ENCODE peak calls at places on chromosomes 4 and X, in four cellular contexts. A is GM13977, Y is AG10803, Q is EL. M is an unnamed sample.

GRCh38 chr4:33864290-33864859 is 2379.9 kb downstream of the ARAP2 start:
- DNase-seq in Y (no peak), A (no peak), Q (no peak), M (no peak)

GRCh38 chr4:132587626-132588025 is 561.5 kb upstream of the PCDH10 start:
- DNase-seq in Q (no peak), A (no peak), Y (no peak), M (no peak)

GRCh38 chr4:110902500-110902899 is 279.6 kb upstream of the PITX2 start:
- DNase-seq in A (no peak), Y (peak; percentile 75), Q (peak; percentile 26), M (no peak)

GRCh38 chr4:186132577-186133277 is 28.2 kb downstream of the FAM149A start:
- DNase-seq in A (no peak), Y (peak; percentile 3), Q (peak; percentile 29), M (peak; percentile 72)

GRCh38 chrX:22192419-22193086 is 80.2 kb upstream of the CBLL2 start:
- DNase-seq in Q (peak; percentile 57), Y (peak; percentile 51), A (peak; percentile 26), M (peak; percentile 52)

GRCh38 chr4:985123-985830 is 1.6 kb upstream of the IDUA start:
- DNase-seq in A (peak; percentile 90), Y (peak; percentile 48), Q (peak; percentile 62), M (no peak)

GRCh38 chr4:138967313-138967712 is 48.3 kb upstream of the NOCT start:
- DNase-seq in Q (no peak), Y (no peak), A (peak; percentile 54), M (no peak)

GRCh38 chr4:1379801-1380331 is 26.4 kb downstream of the NKX1-1 start:
- DNase-seq in Q (no peak), A (no peak), Y (no peak), M (no peak)

GRCh38 chrX:154411322-154411980 is at the start of gene TAFAZZIN:
- DNase-seq in Y (peak; percentile 53), A (peak; percentile 89), Q (peak; percentile 61), M (peak; percentile 82)

GRCh38 chr4:17385403-17385802 is 126.5 kb downstream of the QDPR start:
- DNase-seq in A (peak; percentile 17), Q (peak; percentile 63), Y (peak; percentile 44), M (peak; percentile 12)

GRCh38 chr4:90328558-90328957 is 201.4 kb downstream of the CCSER1 start:
- DNase-seq in Q (peak; percentile 3), Y (peak; percentile 0), A (no peak), M (peak; percentile 20)

GRCh38 chrX:102339312-102340298 is 92.6 kb downstream of the NXF2 start:
- DNase-seq in Y (no peak), A (no peak), Q (no peak), M (no peak)

GRCh38 chrX:153782324-153782723 is 1.5 kb downstream of the SRPK3 start:
- DNase-seq in Y (no peak), Q (no peak), A (no peak), M (no peak)

GRCh38 chr4:146032234-146032860 is 93.7 kb upstream of the ZNF827 start:
- DNase-seq in Q (no peak), Y (no peak), A (no peak), M (no peak)

GRCh38 chr4:169933531-169933930 is 92.7 kb downstream of the MFAP3L start:
- DNase-seq in A (no peak), Y (no peak), Q (no peak), M (no peak)

GRCh38 chr4:182799515-182800215 is 117.5 kb downstream of the DCTD start:
- DNase-seq in A (no peak), Q (no peak), Y (no peak), M (no peak)

GRCh38 chrX:118554511-118554910 is 58.9 kb downstream of the DOCK11 start:
- DNase-seq in Y (no peak), Q (no peak), A (no peak), M (no peak)

GRCh38 chrX:101257448-101258259 is 33.5 kb downstream of the TAF7L start:
- DNase-seq in Y (peak; percentile 7), Q (no peak), A (no peak), M (no peak)

GRCh38 chr4:167623241-167623572 is 388.9 kb upstream of the SPOCK3 start:
- DNase-seq in Q (no peak), A (no peak), Y (no peak), M (no peak)

GRCh38 chrX:119105826-119106225 is 21.8 kb downstream of the KIAA1210 start:
- DNase-seq in A (no peak), Q (peak; percentile 28), Y (peak; percentile 56), M (peak; percentile 65)

GRCh38 chr4:107908377-107908776 is 23.0 kb upstream of the CYP2U1 start:
- DNase-seq in Y (no peak), Q (no peak), A (no peak), M (no peak)

GRCh38 chrX:15737188-15737956 is 698 bp upstream of the CA5B start:
- DNase-seq in Q (no peak), Y (no peak), A (no peak), M (no peak)

GRCh38 chr4:144748814-144749555 is 103.0 kb downstream of the HHIP start:
- DNase-seq in Q (no peak), Y (no peak), A (no peak), M (no peak)

GRCh38 chr4:143021384-143021783 is 163.3 kb upstream of the USP38 start:
- DNase-seq in Q (no peak), A (peak; percentile 24), Y (no peak), M (no peak)

GRCh38 chrX:71622347-71623104 is 4.2 kb upstream of the CXCR3 start:
- DNase-seq in Q (peak; percentile 66), A (peak; percentile 56), Y (peak; percentile 81), M (peak; percentile 90)